ENCODE peak calls at places on chromosomes 12 and 14, in six cellular contexts. One of them, this sample, is unnamed.

GRCh38 chr14:25411933-25412757 is 362.2 kb upstream of the STXBP6 start:
- DNase-seq in astrocyte of the spinal cord: peak
- DNase-seq in uterus: no peak
- DNase-seq in HFFc6: no peak
- DNase-seq in cardiac muscle cell: peak
- DNase-seq in right atrium auricular region: no peak
- DNase-seq in this sample: no peak

GRCh38 chr12:7479784-7480183 is 23.8 kb downstream of the CD163 start:
- DNase-seq in astrocyte of the spinal cord: no peak
- DNase-seq in uterus: no peak
- DNase-seq in HFFc6: no peak
- DNase-seq in cardiac muscle cell: no peak
- DNase-seq in right atrium auricular region: no peak
- DNase-seq in this sample: no peak

GRCh38 chr14:101624579-101624978 is 63.3 kb downstream of the DIO3 start:
- DNase-seq in astrocyte of the spinal cord: no peak
- DNase-seq in uterus: no peak
- DNase-seq in HFFc6: no peak
- DNase-seq in cardiac muscle cell: peak
- DNase-seq in right atrium auricular region: no peak
- DNase-seq in this sample: no peak

GRCh38 chr12:59787610-59788009 is 191.8 kb downstream of the SLC16A7 start:
- DNase-seq in astrocyte of the spinal cord: no peak
- DNase-seq in uterus: no peak
- DNase-seq in HFFc6: no peak
- DNase-seq in cardiac muscle cell: no peak
- DNase-seq in right atrium auricular region: no peak
- DNase-seq in this sample: no peak

GRCh38 chr12:7666595-7666994 is 887 bp upstream of the APOBEC1 start:
- DNase-seq in astrocyte of the spinal cord: no peak
- DNase-seq in uterus: no peak
- DNase-seq in HFFc6: no peak
- DNase-seq in cardiac muscle cell: no peak
- DNase-seq in right atrium auricular region: no peak
- DNase-seq in this sample: no peak

GRCh38 chr12:23217158-23217557 is 592.2 kb downstream of the ETNK1 start:
- DNase-seq in astrocyte of the spinal cord: no peak
- DNase-seq in uterus: no peak
- DNase-seq in HFFc6: no peak
- DNase-seq in cardiac muscle cell: no peak
- DNase-seq in right atrium auricular region: no peak
- DNase-seq in this sample: no peak

GRCh38 chr14:89650077-89650978 is 233.3 kb upstream of the FOXN3 start:
- DNase-seq in astrocyte of the spinal cord: no peak
- DNase-seq in uterus: no peak
- DNase-seq in HFFc6: no peak
- DNase-seq in cardiac muscle cell: no peak
- DNase-seq in right atrium auricular region: no peak
- DNase-seq in this sample: no peak

GRCh38 chr12:51818567-51819300 is 29.8 kb downstream of the FIGNL2 start:
- DNase-seq in astrocyte of the spinal cord: peak
- DNase-seq in uterus: peak
- DNase-seq in HFFc6: peak
- DNase-seq in cardiac muscle cell: peak
- DNase-seq in right atrium auricular region: no peak
- DNase-seq in this sample: no peak

GRCh38 chr12:14327717-14328116 is 37.8 kb upstream of the ATF7IP start:
- DNase-seq in astrocyte of the spinal cord: no peak
- DNase-seq in uterus: no peak
- DNase-seq in HFFc6: peak
- DNase-seq in cardiac muscle cell: no peak
- DNase-seq in right atrium auricular region: no peak
- DNase-seq in this sample: no peak

GRCh38 chr12:22624908-22625646 is at the start of gene ETNK1:
- DNase-seq in astrocyte of the spinal cord: peak
- DNase-seq in uterus: peak
- DNase-seq in HFFc6: peak
- DNase-seq in cardiac muscle cell: peak
- DNase-seq in right atrium auricular region: peak
- DNase-seq in this sample: peak

GRCh38 chr12:130333341-130333740 is 4.3 kb upstream of the PIWIL1 start:
- DNase-seq in astrocyte of the spinal cord: no peak
- DNase-seq in uterus: no peak
- DNase-seq in HFFc6: no peak
- DNase-seq in cardiac muscle cell: no peak
- DNase-seq in right atrium auricular region: no peak
- DNase-seq in this sample: no peak

GRCh38 chr14:85534435-85534834 is 4.5 kb downstream of the FLRT2 start:
- DNase-seq in astrocyte of the spinal cord: no peak
- DNase-seq in uterus: peak
- DNase-seq in HFFc6: no peak
- DNase-seq in cardiac muscle cell: peak
- DNase-seq in right atrium auricular region: no peak
- DNase-seq in this sample: no peak

GRCh38 chr12:29133141-29133540 is 15.9 kb upstream of the FAR2 start:
- DNase-seq in astrocyte of the spinal cord: no peak
- DNase-seq in uterus: no peak
- DNase-seq in HFFc6: no peak
- DNase-seq in cardiac muscle cell: no peak
- DNase-seq in right atrium auricular region: no peak
- DNase-seq in this sample: no peak

GRCh38 chr12:87518508-87518907 is 510.7 kb downstream of the C12orf50 start:
- DNase-seq in astrocyte of the spinal cord: peak
- DNase-seq in uterus: no peak
- DNase-seq in HFFc6: no peak
- DNase-seq in cardiac muscle cell: peak
- DNase-seq in right atrium auricular region: no peak
- DNase-seq in this sample: no peak

GRCh38 chr12:12286441-12286840 is 19.6 kb upstream of the LRP6 start:
- DNase-seq in astrocyte of the spinal cord: no peak
- DNase-seq in uterus: no peak
- DNase-seq in HFFc6: no peak
- DNase-seq in cardiac muscle cell: no peak
- DNase-seq in right atrium auricular region: no peak
- DNase-seq in this sample: no peak

GRCh38 chr12:109710279-109710746 is 3.3 kb upstream of the FAM222A start:
- DNase-seq in astrocyte of the spinal cord: peak
- DNase-seq in uterus: no peak
- DNase-seq in HFFc6: no peak
- DNase-seq in cardiac muscle cell: no peak
- DNase-seq in right atrium auricular region: no peak
- DNase-seq in this sample: no peak

GRCh38 chr12:65495233-65495632 is 216.8 kb downstream of the MSRB3 start:
- DNase-seq in astrocyte of the spinal cord: peak
- DNase-seq in uterus: no peak
- DNase-seq in HFFc6: peak
- DNase-seq in cardiac muscle cell: peak
- DNase-seq in right atrium auricular region: no peak
- DNase-seq in this sample: no peak

GRCh38 chr12:68641138-68641537 is 30.4 kb downstream of the RAP1B start:
- DNase-seq in astrocyte of the spinal cord: no peak
- DNase-seq in uterus: no peak
- DNase-seq in HFFc6: no peak
- DNase-seq in cardiac muscle cell: no peak
- DNase-seq in right atrium auricular region: no peak
- DNase-seq in this sample: no peak

GRCh38 chr14:98210045-98210678 is 1061.8 kb downstream of the BCL11B start:
- DNase-seq in astrocyte of the spinal cord: peak
- DNase-seq in uterus: no peak
- DNase-seq in HFFc6: no peak
- DNase-seq in cardiac muscle cell: no peak
- DNase-seq in right atrium auricular region: no peak
- DNase-seq in this sample: no peak

GRCh38 chr12:2212971-2213869 is 160.4 kb downstream of the CACNA1C start:
- DNase-seq in astrocyte of the spinal cord: peak
- DNase-seq in uterus: peak
- DNase-seq in HFFc6: no peak
- DNase-seq in cardiac muscle cell: peak
- DNase-seq in right atrium auricular region: no peak
- DNase-seq in this sample: no peak

GRCh38 chr12:42473130-42473529 is 116.4 kb downstream of the PRICKLE1 start:
- DNase-seq in astrocyte of the spinal cord: no peak
- DNase-seq in uterus: no peak
- DNase-seq in HFFc6: peak
- DNase-seq in cardiac muscle cell: peak
- DNase-seq in right atrium auricular region: no peak
- DNase-seq in this sample: no peak

GRCh38 chr12:100200450-100201181 is at the start of gene ACTR6:
- DNase-seq in astrocyte of the spinal cord: peak
- DNase-seq in uterus: peak
- DNase-seq in HFFc6: peak
- DNase-seq in cardiac muscle cell: peak
- DNase-seq in right atrium auricular region: peak
- DNase-seq in this sample: peak

GRCh38 chr12:75477137-75477536 is 3.4 kb upstream of the GLIPR1 start:
- DNase-seq in astrocyte of the spinal cord: no peak
- DNase-seq in uterus: no peak
- DNase-seq in HFFc6: no peak
- DNase-seq in cardiac muscle cell: no peak
- DNase-seq in right atrium auricular region: no peak
- DNase-seq in this sample: no peak

GRCh38 chr12:19689226-19689625 is 249.9 kb downstream of the AEBP2 start:
- DNase-seq in astrocyte of the spinal cord: no peak
- DNase-seq in uterus: no peak
- DNase-seq in HFFc6: no peak
- DNase-seq in cardiac muscle cell: no peak
- DNase-seq in right atrium auricular region: no peak
- DNase-seq in this sample: no peak

GRCh38 chr12:96352161-96352835 is 47.9 kb downstream of the CDK17 start:
- DNase-seq in astrocyte of the spinal cord: no peak
- DNase-seq in uterus: no peak
- DNase-seq in HFFc6: no peak
- DNase-seq in cardiac muscle cell: no peak
- DNase-seq in right atrium auricular region: no peak
- DNase-seq in this sample: no peak

GRCh38 chr12:12127304-12127703 is 56.6 kb downstream of the BCL2L14 start:
- DNase-seq in astrocyte of the spinal cord: no peak
- DNase-seq in uterus: no peak
- DNase-seq in HFFc6: no peak
- DNase-seq in cardiac muscle cell: no peak
- DNase-seq in right atrium auricular region: no peak
- DNase-seq in this sample: no peak

GRCh38 chr12:110742718-110743570 is at the start of gene PPP1CC:
- DNase-seq in astrocyte of the spinal cord: peak
- DNase-seq in uterus: peak
- DNase-seq in HFFc6: peak
- DNase-seq in cardiac muscle cell: peak
- DNase-seq in right atrium auricular region: peak
- DNase-seq in this sample: peak
- TF ChIP-seq CTCF in astrocyte of the spinal cord: no peak
- TF ChIP-seq CTCF in uterus: no peak
- TF ChIP-seq CTCF in HFFc6: peak
- TF ChIP-seq CTCF in cardiac muscle cell: no peak
- TF ChIP-seq CTCF in right atrium auricular region: no peak
- TF ChIP-seq CTCF in this sample: no peak

DNA sequence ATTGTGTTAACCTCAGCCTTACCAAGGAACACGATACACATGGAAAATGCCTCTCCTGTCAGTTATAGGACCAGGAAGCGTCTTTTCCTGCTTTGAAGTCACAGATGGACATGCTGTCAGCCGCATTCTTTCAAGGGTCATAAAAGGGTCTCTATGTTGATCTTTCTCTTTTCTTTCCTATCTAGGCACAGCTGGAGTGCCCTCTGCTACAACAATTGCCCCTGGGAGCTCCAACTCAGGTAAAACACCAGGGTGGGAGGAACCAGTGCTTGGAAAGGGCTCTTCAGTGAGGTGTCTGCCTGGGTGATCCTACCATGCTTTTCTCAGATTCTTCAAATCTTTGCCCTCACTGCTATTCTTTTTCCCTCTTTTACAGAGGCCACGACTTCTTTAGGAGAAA is 157.4 kb upstream of the CNTN1 start:
- DNase-seq in astrocyte of the spinal cord: no peak
- DNase-seq in uterus: no peak
- DNase-seq in HFFc6: no peak
- DNase-seq in cardiac muscle cell: no peak
- DNase-seq in right atrium auricular region: no peak
- DNase-seq in this sample: no peak
- TF ChIP-seq CTCF in astrocyte of the spinal cord: no peak
- TF ChIP-seq CTCF in uterus: no peak
- TF ChIP-seq CTCF in HFFc6: no peak
- TF ChIP-seq CTCF in cardiac muscle cell: no peak
- TF ChIP-seq CTCF in right atrium auricular region: no peak
- TF ChIP-seq CTCF in this sample: no peak

DNA sequence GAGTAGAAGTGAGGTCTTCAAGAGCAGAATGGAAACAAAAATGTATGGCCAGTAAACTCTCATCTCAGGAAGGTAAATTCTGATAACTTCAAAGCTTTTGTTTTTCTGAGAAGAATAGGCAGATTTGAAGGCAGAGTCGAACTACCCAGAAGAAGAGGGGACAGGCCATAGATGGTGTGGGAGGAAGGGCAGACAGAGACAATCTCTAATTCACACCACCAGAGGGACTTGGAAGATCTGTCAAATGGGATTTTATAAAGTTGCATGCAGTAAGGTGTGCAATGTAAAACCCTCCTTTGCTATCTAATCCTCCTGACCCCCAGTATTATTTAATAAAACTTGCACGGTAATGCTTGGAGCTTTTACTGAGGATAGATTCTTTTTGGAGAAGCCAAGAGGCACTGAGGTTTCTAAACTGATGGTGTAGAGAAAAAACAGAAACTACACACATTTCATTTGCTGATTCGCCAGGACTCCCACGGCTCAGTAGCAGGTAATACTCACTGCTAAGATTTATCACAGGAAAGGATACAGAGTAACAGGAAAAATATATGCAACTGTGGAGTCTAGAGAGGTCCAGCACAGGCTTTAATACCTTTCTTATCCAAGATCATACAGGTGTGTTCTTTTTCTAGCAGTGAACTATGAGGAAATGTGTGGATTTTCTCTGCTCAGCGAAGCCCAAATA is 18.3 kb downstream of the SLC38A2 start:
- DNase-seq in astrocyte of the spinal cord: no peak
- DNase-seq in uterus: no peak
- DNase-seq in HFFc6: no peak
- DNase-seq in cardiac muscle cell: no peak
- DNase-seq in right atrium auricular region: no peak
- DNase-seq in this sample: no peak
- TF ChIP-seq CTCF in astrocyte of the spinal cord: no peak
- TF ChIP-seq CTCF in uterus: peak
- TF ChIP-seq CTCF in HFFc6: peak
- TF ChIP-seq CTCF in cardiac muscle cell: no peak
- TF ChIP-seq CTCF in right atrium auricular region: no peak
- TF ChIP-seq CTCF in this sample: no peak

DNA sequence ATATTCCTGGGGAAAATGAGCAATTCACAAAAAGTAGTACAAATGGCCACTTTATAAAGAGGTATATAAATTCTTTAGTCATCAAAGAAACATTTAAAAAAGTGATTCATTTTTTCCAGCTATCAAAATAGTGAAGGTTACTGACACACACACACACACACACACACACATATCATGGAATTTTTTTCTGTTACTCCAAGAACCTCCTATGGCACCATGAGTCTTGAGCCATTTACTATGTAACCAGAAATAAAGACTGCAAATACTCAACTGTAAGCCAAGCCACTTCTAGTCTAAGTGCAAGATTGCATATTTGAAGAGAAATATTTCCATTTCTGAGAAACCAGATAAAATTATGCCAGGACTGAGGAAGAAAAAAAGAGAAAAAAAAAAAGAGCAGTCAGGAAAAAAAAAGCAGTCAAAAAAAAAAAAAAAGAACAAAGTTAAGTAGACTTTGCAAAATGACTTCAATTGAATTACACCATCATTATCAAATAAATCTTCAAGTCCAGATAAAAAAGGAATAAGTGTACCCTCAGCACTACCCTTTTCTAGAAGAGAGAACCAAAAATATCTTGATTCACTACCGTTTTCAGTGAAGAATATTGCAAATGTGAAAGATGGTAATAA is 275.7 kb downstream of the DAD1 start:
- DNase-seq in astrocyte of the spinal cord: peak
- DNase-seq in uterus: no peak
- DNase-seq in HFFc6: peak
- DNase-seq in cardiac muscle cell: peak
- DNase-seq in right atrium auricular region: no peak
- DNase-seq in this sample: no peak
- TF ChIP-seq CTCF in astrocyte of the spinal cord: no peak
- TF ChIP-seq CTCF in uterus: no peak
- TF ChIP-seq CTCF in HFFc6: no peak
- TF ChIP-seq CTCF in cardiac muscle cell: no peak
- TF ChIP-seq CTCF in right atrium auricular region: no peak
- TF ChIP-seq CTCF in this sample: no peak